ENCODE peak calls at places on chromosomes 7 and 10, in ten cellular contexts. F is endothelial cell of umbilical vein, T is stomach, M is heart left ventricle, Q is IMR-90, H is transverse colon, O is testis, K is body of pancreas, C is esophagus muscularis mucosa, W is esophagus squamous epithelium. P is an unnamed sample.

GRCh38 chr7:151319189-151319588 is 22.4 kb upstream of the NUB1 start:
- DNase-seq in F (no peak), T (no peak), M (no peak), Q (no peak), H (no peak), O (no peak), K (no peak), C (no peak), W (no peak), P (no peak)

GRCh38 chr7:67636363-67637355 is 640.0 kb downstream of the TYW1 start:
- DNase-seq in F (no peak), T (no peak), M (no peak), Q (no peak), H (no peak), O (no peak), K (no peak), C (no peak), W (no peak), P (no peak)

GRCh38 chr7:137873524-137873923 is 26.8 kb upstream of the DGKI start:
- DNase-seq in F (no peak), T (no peak), M (no peak), Q (peak; percentile 74), H (no peak), O (no peak), K (no peak), C (no peak), W (no peak), P (no peak)

GRCh38 chr10:89347706-89348457 is 20.1 kb downstream of the IFIT3 start:
- DNase-seq in F (peak; percentile 75), T (no peak), M (no peak), Q (no peak), H (no peak), O (no peak), K (no peak), C (no peak), W (no peak), P (no peak)

GRCh38 chr7:128909605-128910568 is 622 bp downstream of the KCP start:
- DNase-seq in F (peak; percentile 17), T (no peak), M (peak; percentile 38), Q (peak; percentile 23), H (no peak), O (no peak), K (no peak), C (no peak), W (no peak), P (no peak)

GRCh38 chr10:30436200-30436599 is 2.2 kb downstream of the MAP3K8 start:
- DNase-seq in F (peak; percentile 43), T (peak; percentile 34), M (no peak), Q (peak; percentile 60), H (peak; percentile 45), O (no peak), K (no peak), C (no peak), W (no peak), P (no peak)

GRCh38 chr7:81098213-81098612 is 179.4 kb upstream of the SEMA3C start:
- DNase-seq in F (no peak), T (no peak), M (no peak), Q (no peak), H (no peak), O (no peak), K (no peak), C (no peak), W (no peak), P (no peak)

GRCh38 chr10:92850186-92850585 is 1.9 kb downstream of the EXOC6 start:
- DNase-seq in F (no peak), T (no peak), M (no peak), Q (peak; percentile 65), H (no peak), O (no peak), K (no peak), C (no peak), W (no peak), P (no peak)

GRCh38 chr7:74044366-74045350 is 16.7 kb downstream of the ELN start:
- DNase-seq in F (no peak), T (no peak), M (peak; percentile 25), Q (no peak), H (no peak), O (no peak), K (no peak), C (no peak), W (no peak), P (no peak)

GRCh38 chr10:76550806-76551205 is 1086.8 kb downstream of the KCNMA1 start:
- DNase-seq in F (no peak), T (no peak), M (no peak), Q (peak; percentile 39), H (peak; percentile 10), O (no peak), K (no peak), C (no peak), W (no peak), P (no peak)

GRCh38 chr10:111126073-111126472 is 49.2 kb downstream of the ADRA2A start:
- DNase-seq in F (no peak), T (no peak), M (no peak), Q (no peak), H (no peak), O (no peak), K (no peak), C (no peak), W (no peak), P (no peak)

DNA sequence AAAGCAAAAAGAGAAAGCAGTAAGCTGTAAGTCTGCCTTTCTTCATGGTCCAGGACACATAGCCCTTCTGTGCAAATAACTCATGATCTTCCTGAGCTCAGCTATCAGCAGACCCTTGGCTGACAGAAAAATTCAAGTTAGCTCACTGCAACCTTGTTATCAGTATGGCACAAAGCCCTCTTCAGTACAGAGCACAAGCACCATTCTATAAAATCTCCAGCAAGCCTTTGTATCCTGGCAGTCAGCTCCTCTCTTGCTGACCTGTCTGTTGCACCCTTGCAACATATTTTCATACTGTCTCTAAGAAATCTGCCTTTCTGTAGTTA is 29.4 kb downstream of the WASL start:
- DNase-seq in F (no peak), T (no peak), M (no peak), Q (no peak), H (no peak), O (peak; percentile 45), K (no peak), C (no peak), W (no peak), P (no peak)
- TF ChIP-seq POLR2A in F (no peak), T (no peak), M (no peak), Q (no peak), H (no peak), O (no peak), K (no peak), C (no peak), W (no peak), P (no peak)

DNA sequence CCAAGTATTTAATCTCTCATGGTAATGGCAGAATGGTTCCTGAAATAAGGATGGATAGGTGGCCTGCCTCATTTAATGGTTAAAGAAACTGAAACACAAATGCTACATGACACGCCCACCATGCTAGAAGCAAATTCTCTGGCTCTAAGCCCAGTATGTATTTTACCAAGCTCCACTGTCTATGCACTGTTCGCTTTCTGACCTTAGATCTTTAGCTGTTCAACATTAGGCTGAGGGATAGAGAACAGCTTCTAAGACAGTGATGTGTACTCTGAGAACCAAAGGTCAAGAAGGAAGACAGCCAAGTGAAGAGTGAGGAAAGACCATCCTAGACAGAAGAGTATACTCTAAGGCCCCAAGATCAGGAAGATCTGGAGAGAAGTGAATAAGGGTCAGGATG is 26.6 kb downstream of the FAM3C start:
- DNase-seq in F (peak; percentile 14), T (no peak), M (no peak), Q (peak; percentile 51), H (no peak), O (no peak), K (no peak), C (no peak), W (no peak), P (no peak)
- H3K4me1 ChIP-seq in F (peaks cover 16% of the 10 kb centered on the region), T (peaks cover 41% of the 10 kb centered on the region), M (peaks cover 5% of the 10 kb centered on the region), Q (peaks cover 5% of the 10 kb centered on the region), H (no peaks in the 10 kb centered on the region), O (no peaks in the 10 kb centered on the region), K (peaks cover 21% of the 10 kb centered on the region), C (peaks cover 15% of the 10 kb centered on the region), W (peaks cover 7% of the 10 kb centered on the region), P (peaks cover 4% of the 10 kb centered on the region)

GRCh38 chr10:70148516-70148915 is 2.0 kb upstream of the TYSND1 start:
- DNase-seq in F (no peak), T (no peak), M (no peak), Q (no peak), H (no peak), O (no peak), K (no peak), C (no peak), W (no peak), P (no peak)

GRCh38 chr10:70146489-70147488 is at the start of gene TYSND1:
- DNase-seq in F (peak; percentile 98), T (peak; percentile 98), M (peak; percentile 98), Q (peak; percentile 98), H (peak; percentile 98), O (peak; percentile 99), K (peak; percentile 98), C (peak; percentile 99), W (peak; percentile 86), P (peak; percentile 97)

GRCh38 chr10:70144372-70145110 is 2.0 kb downstream of the TYSND1 start:
- DNase-seq in F (no peak), T (no peak), M (no peak), Q (no peak), H (no peak), O (no peak), K (no peak), C (no peak), W (no peak), P (no peak)

GRCh38 chr10:70145166-70145665 is 1.3 kb downstream of the TYSND1 start:
- DNase-seq in F (no peak), T (no peak), M (no peak), Q (no peak), H (peak; percentile 35), O (no peak), K (peak; percentile 24), C (no peak), W (no peak), P (no peak)

GRCh38 chr10:70145666-70146488 is 623 bp downstream of the TYSND1 start:
- DNase-seq in F (peak; percentile 80), T (peak; percentile 67), M (peak; percentile 72), Q (peak; percentile 54), H (peak; percentile 67), O (peak; percentile 56), K (peak; percentile 61), C (no peak), W (no peak), P (peak; percentile 43)
- TF ChIP-seq POLR2A in F (no peak), T (no peak), M (no peak), Q (no peak), H (peak; percentile 15), O (no peak), K (no peak), C (no peak), W (no peak), P (no peak)

DNA sequence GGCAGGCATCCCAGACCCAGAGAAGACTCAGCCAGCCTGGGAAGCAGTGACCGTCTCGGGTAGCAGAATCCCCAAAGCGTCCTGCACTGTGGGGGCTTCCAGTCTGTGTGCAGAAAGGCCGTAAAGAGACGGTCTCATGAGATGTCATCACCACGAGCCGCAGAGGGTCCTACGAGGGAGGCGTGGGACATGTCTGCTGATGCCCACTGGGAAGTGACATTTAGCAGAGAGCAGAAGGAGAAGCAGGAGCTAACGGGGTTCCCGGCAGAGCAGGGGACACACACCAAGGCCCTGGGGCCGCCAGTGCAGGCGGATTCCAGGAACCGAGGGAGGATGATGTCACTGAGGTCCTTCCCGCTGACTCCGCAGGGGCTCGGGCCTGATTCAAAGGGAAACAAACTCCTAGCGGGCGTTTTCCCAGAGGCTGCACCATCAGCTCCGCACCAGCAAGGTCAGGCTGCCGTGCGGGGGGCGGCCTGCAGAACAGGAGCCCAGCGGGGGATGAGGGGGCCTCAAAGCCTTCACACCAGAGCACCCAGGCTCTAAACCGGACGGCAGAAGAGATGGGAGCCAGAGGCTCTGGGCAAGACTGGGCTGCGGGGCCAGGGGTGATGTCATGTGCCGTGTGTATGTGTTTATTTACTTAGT is 85.4 kb upstream of the PDGFA start:
- DNase-seq in F (no peak), T (no peak), M (no peak), Q (no peak), H (no peak), O (no peak), K (no peak), C (no peak), W (no peak), P (no peak)
- H3K4me1 ChIP-seq in F (peaks cover 65% of the 10 kb centered on the region), T (peaks cover 43% of the 10 kb centered on the region), M (peaks cover 7% of the 10 kb centered on the region), Q (peaks cover 3% of the 10 kb centered on the region), H (peaks cover 4% of the 10 kb centered on the region), O (peaks cover 25% of the 10 kb centered on the region), K (no peaks in the 10 kb centered on the region), C (peaks cover 60% of the 10 kb centered on the region), W (peaks cover 25% of the 10 kb centered on the region), P (peaks cover 21% of the 10 kb centered on the region)